ENCODE peak calls at places on chromosomes 7 and 10, in nine cellular contexts. J is OCI-M1, P is GM23248, T is left ventricle myocardium inferior, H is endothelial cell, F is HTR-8/SVneo, X is Calu3, M is HCT116, B is heart left ventricle. L is an unnamed sample.

GRCh38 chr10:126391162-126391880 is 3.0 kb upstream of the ADAM12 start:
- DNase-seq in F (no peak), B (no peak), T (no peak), X (no peak), J (no peak), P (peak), M (no peak), H (no peak), L (no peak)

GRCh38 chr10:613217-613616 is 76.3 kb downstream of the DIP2C start:
- DNase-seq in F (no peak), H (no peak), P (no peak), X (peak), T (peak), B (peak), J (no peak), M (peak), L (no peak)

GRCh38 chr7:158350166-158350900 is 237.3 kb downstream of the PTPRN2 start:
- DNase-seq in H (no peak), F (no peak), T (no peak), M (no peak), B (no peak), J (no peak), X (no peak), P (no peak), L (peak)

GRCh38 chr7:65233409-65234034 is 140.1 kb upstream of the ZNF92 start:
- DNase-seq in B (no peak), T (no peak), P (no peak), F (no peak), J (peak), M (no peak), X (no peak), H (no peak), L (no peak)

GRCh38 chr7:6294839-6295238 is 22.4 kb upstream of the CYTH3 start:
- DNase-seq in X (no peak), P (no peak), M (no peak), T (no peak), J (no peak), H (no peak), B (no peak), F (no peak), L (peak)

GRCh38 chr7:92641921-92642511 is 51.8 kb upstream of the FAM133B start:
- DNase-seq in F (no peak), J (peak), X (no peak), M (no peak), H (no peak), P (peak), B (no peak), T (no peak), L (no peak)

GRCh38 chr7:104859754-104860426 is 154.1 kb upstream of the KMT2E start:
- DNase-seq in B (no peak), F (no peak), P (no peak), T (no peak), X (no peak), M (no peak), J (no peak), H (no peak), L (no peak)

GRCh38 chr10:72126872-72127232 is 38.5 kb upstream of the SPOCK2 start:
- DNase-seq in H (no peak), M (no peak), B (no peak), J (no peak), T (no peak), X (no peak), P (no peak), F (no peak), L (no peak)

GRCh38 chr10:132524443-132525285 is 12.9 kb upstream of the INPP5A start:
- DNase-seq in M (no peak), T (peak), F (no peak), J (no peak), X (no peak), P (no peak), B (no peak), H (no peak), L (peak)

GRCh38 chr7:47523401-47523800 is 58.5 kb downstream of the TNS3 start:
- DNase-seq in J (no peak), P (no peak), F (no peak), H (no peak), T (no peak), M (no peak), B (no peak), X (no peak), L (no peak)

GRCh38 chr10:32960022-32960421 is 2.0 kb upstream of the ITGB1 start:
- DNase-seq in P (no peak), F (no peak), J (peak), T (no peak), B (no peak), M (no peak), H (no peak), X (no peak), L (no peak)

GRCh38 chr10:96767611-96768010 is 47.3 kb upstream of the PIK3AP1 start:
- DNase-seq in H (no peak), F (no peak), T (no peak), B (no peak), P (peak), M (no peak), X (no peak), J (no peak), L (no peak)

GRCh38 chr10:29998142-29998808 is 61.1 kb downstream of the JCAD start:
- DNase-seq in X (peak), F (peak), M (peak), B (peak), T (peak), P (peak), J (peak), H (peak), L (peak)

GRCh38 chr10:1980459-1980858 is 243.1 kb upstream of the ADARB2 start:
- DNase-seq in M (no peak), H (no peak), X (no peak), J (no peak), T (no peak), F (no peak), P (no peak), B (no peak), L (no peak)

GRCh38 chr7:150737265-150738055 is at the start of gene GIMAP5:
- DNase-seq in X (no peak), M (no peak), T (no peak), B (no peak), H (no peak), F (no peak), J (peak), P (no peak), L (no peak)

GRCh38 chr7:147096629-147097028 is 980.0 kb downstream of the CNTNAP2 start:
- DNase-seq in H (no peak), T (no peak), J (no peak), X (no peak), P (no peak), B (no peak), F (no peak), M (no peak), L (no peak)

GRCh38 chr10:43048301-43049051 is 28.4 kb upstream of the RET start:
- DNase-seq in M (no peak), F (no peak), B (no peak), H (no peak), J (no peak), P (peak), T (peak), X (no peak), L (peak)

GRCh38 chr7:123198668-123199652 is 809 bp downstream of the SLC13A1 start:
- DNase-seq in M (no peak), F (no peak), X (no peak), T (no peak), P (no peak), B (no peak), H (no peak), J (no peak), L (no peak)

GRCh38 chr7:84117304-84117703 is 77.3 kb downstream of the SEMA3A start:
- DNase-seq in T (no peak), M (no peak), P (no peak), X (no peak), H (no peak), B (no peak), J (no peak), F (no peak), L (no peak)

GRCh38 chr7:137851361-137851945 is 4.7 kb upstream of the DGKI start:
- DNase-seq in T (no peak), F (no peak), M (no peak), J (no peak), X (no peak), B (no peak), P (peak), H (no peak), L (no peak)

GRCh38 chr7:909358-910329 is 33.3 kb downstream of the GET4 start:
- DNase-seq in T (peak), X (no peak), H (no peak), M (no peak), P (peak), F (peak), B (peak), J (peak), L (peak)

GRCh38 chr10:53843691-53844362 is 957.2 kb downstream of the PCDH15 start:
- DNase-seq in T (no peak), M (no peak), H (no peak), F (no peak), B (no peak), P (no peak), J (peak), X (peak), L (no peak)

GRCh38 chr10:119737827-119738226 is 12.0 kb downstream of the INPP5F start:
- DNase-seq in T (no peak), H (no peak), M (peak), B (no peak), J (peak), P (peak), X (peak), F (peak), L (no peak)

GRCh38 chr10:113890769-113891168 is 36.3 kb downstream of the NHLRC2 start:
- DNase-seq in F (no peak), X (no peak), B (no peak), P (no peak), H (no peak), J (no peak), M (no peak), T (no peak), L (no peak)

GRCh38 chr10:11358923-11359560 is 252.4 kb downstream of the USP6NL start:
- DNase-seq in F (no peak), B (no peak), M (no peak), P (no peak), H (no peak), T (no peak), J (no peak), X (no peak), L (peak)

GRCh38 chr10:24790599-24790998 is 66.9 kb upstream of the ARHGAP21 start:
- DNase-seq in J (no peak), H (no peak), P (no peak), B (no peak), M (no peak), X (no peak), T (no peak), F (no peak), L (no peak)

GRCh38 chr7:14687241-14687640 is 215.3 kb downstream of the DGKB start:
- DNase-seq in M (no peak), H (no peak), P (no peak), T (no peak), J (no peak), F (no peak), B (no peak), X (no peak), L (no peak)

GRCh38 chr7:20541615-20542349 is 73.7 kb upstream of the ABCB5 start:
- DNase-seq in F (no peak), H (no peak), J (no peak), X (no peak), T (no peak), B (no peak), P (no peak), M (no peak), L (no peak)

GRCh38 chr7:124032369-124033092 is at the start of gene TMEM229A:
- DNase-seq in T (peak), F (peak), J (no peak), H (peak), M (no peak), B (peak), P (peak), X (peak), L (no peak)

GRCh38 chr7:158001621-158002320 is 585.9 kb downstream of the PTPRN2 start:
- DNase-seq in B (no peak), X (no peak), F (no peak), T (no peak), H (no peak), J (no peak), M (no peak), P (no peak), L (no peak)

L was measured in cardiac septum.